ENCODE peak calls at places on chromosomes 5 and 9, in five cellular contexts. U is foreskin keratinocyte, O is breast epithelium, D is mesendoderm, T is A549. A is an unnamed sample. For H3K4me1, the result is how much of the 10 kb centered on the place peaks cover.

GRCh38 chr5:134844252-134844651 is 1.5 kb upstream of the C5orf24 start:
- DNase-seq in U (no peak), O (no peak), D (no peak), T (no peak), A (no peak)

GRCh38 chr5:8628521-8628920 is 759.6 kb downstream of the MTRR start:
- DNase-seq in U (peak), O (no peak), D (no peak), T (no peak), A (no peak)

GRCh38 chr5:176620333-176620981 is 9.9 kb downstream of the SNCB start:
- DNase-seq in U (no peak), O (no peak), D (peak), T (peak), A (no peak)

GRCh38 chr9:78620303-78620702 is 323.4 kb downstream of the PSAT1 start:
- DNase-seq in U (no peak), O (no peak), D (no peak), T (no peak), A (no peak)

GRCh38 chr5:177344891-177345290 is 6.6 kb downstream of the LMAN2 start:
- DNase-seq in U (no peak), O (no peak), D (no peak), T (no peak), A (no peak)

GRCh38 chr5:10457682-10458574 is 16.2 kb downstream of the ROPN1L start:
- DNase-seq in U (no peak), O (peak), D (peak), T (peak), A (no peak)

GRCh38 chr5:120464627-120465280 is 654 bp downstream of the PRR16 start:
- DNase-seq in U (no peak), O (no peak), D (peak), T (no peak), A (no peak)

GRCh38 chr9:94952553-94953373 is 226.3 kb downstream of the AOPEP start:
- DNase-seq in U (peak), O (no peak), D (no peak), T (no peak), A (no peak)

GRCh38 chr9:138115506-138115905 is 237.9 kb downstream of the CACNA1B start:
- DNase-seq in U (no peak), O (no peak), D (no peak), T (no peak), A (no peak)

GRCh38 chr9:104068546-104068945 is 25.6 kb upstream of the SMC2 start:
- DNase-seq in U (no peak), O (no peak), D (no peak), T (peak), A (no peak)

GRCh38 chr9:27499481-27499880 is 24.6 kb upstream of the IFNK start:
- DNase-seq in U (peak), O (no peak), D (peak), T (peak), A (no peak)

GRCh38 chr9:115015018-115015635 is 84.7 kb upstream of the TNFSF8 start:
- DNase-seq in U (no peak), O (no peak), D (peak), T (peak), A (no peak)

GRCh38 chr9:114348906-114349482 is 19.3 kb downstream of the ORM2 start:
- DNase-seq in U (peak), O (no peak), D (peak), T (peak), A (peak)

GRCh38 chr5:5891350-5891749 is 468.9 kb downstream of the ICE1 start:
- DNase-seq in U (peak), O (no peak), D (peak), T (no peak), A (no peak)

GRCh38 chr9:133323991-133324703 is 11.8 kb downstream of the SURF6 start:
- DNase-seq in U (no peak), O (no peak), D (no peak), T (no peak), A (no peak)

GRCh38 chr5:149639718-149640117 is 58.4 kb downstream of the ARHGEF37 start:
- DNase-seq in U (no peak), O (no peak), D (no peak), T (no peak), A (no peak)

GRCh38 chr5:116573617-116574431 is 799 bp downstream of the SEMA6A start:
- DNase-seq in U (no peak), O (no peak), D (peak), T (peak), A (no peak)

GRCh38 chr9:37574241-37574721 is 1.9 kb downstream of the FBXO10 start:
- DNase-seq in U (no peak), O (no peak), D (peak), T (no peak), A (no peak)

GRCh38 chr5:622359-622758 is 10.2 kb downstream of the CEP72 start:
- DNase-seq in U (no peak), O (peak), D (no peak), T (no peak), A (no peak)

GRCh38 chr5:59069438-59070079 is 486.7 kb downstream of the RAB3C start:
- DNase-seq in U (peak), O (no peak), D (peak), T (peak), A (no peak)

GRCh38 chr9:111994831-111995458 is 98.3 kb downstream of the UGCG start:
- DNase-seq in U (no peak), O (no peak), D (no peak), T (no peak), A (no peak)

GRCh38 chr9:72460342-72461312 is 60.8 kb upstream of the TMC1 start:
- DNase-seq in U (no peak), O (no peak), D (no peak), T (peak), A (no peak)

GRCh38 chr5:176817864-176818377 is 7.6 kb downstream of the UNC5A start:
- DNase-seq in U (no peak), O (no peak), D (peak), T (peak), A (no peak)

GRCh38 chr5:132898094-132898493 is 24.6 kb downstream of the LEAP2 start:
- DNase-seq in U (no peak), O (no peak), D (no peak), T (no peak), A (no peak)

GRCh38 chr9:127754099-127754760 is 19.1 kb upstream of the TOR2A start:
- DNase-seq in U (no peak), O (no peak), D (peak), T (peak), A (no peak)

GRCh38 chr9:123111977-123112869 is 78.8 kb downstream of the GPR21 start:
- DNase-seq in U (no peak), O (no peak), D (peak), T (no peak), A (no peak)

GRCh38 chr5:178293400-178293799 is 60.8 kb upstream of the PHYKPL start:
- DNase-seq in U (no peak), O (no peak), D (no peak), T (no peak), A (no peak)

GRCh38 chr5:40160435-40160834 is 519.3 kb upstream of the PTGER4 start:
- DNase-seq in U (no peak), O (no peak), D (no peak), T (no peak), A (no peak)

GRCh38 chr9:123696476-123696875 is 233.4 kb downstream of the DENND1A start:
- DNase-seq in U (no peak), O (no peak), D (no peak), T (no peak), A (no peak)

GRCh38 chr9:133948571-133949485 is 43.3 kb downstream of the VAV2 start:
- DNase-seq in U (no peak), O (no peak), D (no peak), T (no peak), A (no peak)

GRCh38 chr5:88680253-88681132 is 202.5 kb downstream of the MEF2C start:
- DNase-seq in U (no peak), O (no peak), D (peak), T (peak), A (peak)

GRCh38 chr9:13444696-13445095 is 165.2 kb upstream of the MPDZ start:
- DNase-seq in U (no peak), O (no peak), D (no peak), T (no peak), A (no peak)

GRCh38 chr9:108103294-108103693 is 613.7 kb upstream of the KLF4 start:
- DNase-seq in U (no peak), O (no peak), D (no peak), T (no peak), A (no peak)

GRCh38 chr9:90129446-90129845 is 513.2 kb downstream of the DIRAS2 start:
- DNase-seq in U (no peak), O (no peak), D (no peak), T (no peak), A (no peak)

GRCh38 chr5:38715671-38716070 is 130.1 kb upstream of the OSMR start:
- DNase-seq in U (no peak), O (no peak), D (peak), T (peak), A (no peak)

GRCh38 chr5:14816999-14817761 is 54.4 kb downstream of the ANKH start:
- DNase-seq in U (peak), O (no peak), D (no peak), T (no peak), A (no peak)

GRCh38 chr9:75229605-75230332 is 141.5 kb downstream of the OSTF1 start:
- DNase-seq in U (peak), O (peak), D (peak), T (peak), A (no peak)

GRCh38 chr9:34623386-34624235 is 3.3 kb upstream of the DCTN3 start:
- DNase-seq in U (no peak), O (no peak), D (no peak), T (no peak), A (no peak)

GRCh38 chr5:322942-323879 is 1.7 kb downstream of the AHRR start:
- DNase-seq in U (no peak), O (no peak), D (peak), T (no peak), A (no peak)

GRCh38 chr5:150670275-150670960 is 9.4 kb downstream of the MYOZ3 start:
- DNase-seq in U (no peak), O (no peak), D (peak), T (no peak), A (no peak)
- H3K4me1 ChIP-seq in U (under half), O (under half), D (under half), T (under half), A (under half)

DNA sequence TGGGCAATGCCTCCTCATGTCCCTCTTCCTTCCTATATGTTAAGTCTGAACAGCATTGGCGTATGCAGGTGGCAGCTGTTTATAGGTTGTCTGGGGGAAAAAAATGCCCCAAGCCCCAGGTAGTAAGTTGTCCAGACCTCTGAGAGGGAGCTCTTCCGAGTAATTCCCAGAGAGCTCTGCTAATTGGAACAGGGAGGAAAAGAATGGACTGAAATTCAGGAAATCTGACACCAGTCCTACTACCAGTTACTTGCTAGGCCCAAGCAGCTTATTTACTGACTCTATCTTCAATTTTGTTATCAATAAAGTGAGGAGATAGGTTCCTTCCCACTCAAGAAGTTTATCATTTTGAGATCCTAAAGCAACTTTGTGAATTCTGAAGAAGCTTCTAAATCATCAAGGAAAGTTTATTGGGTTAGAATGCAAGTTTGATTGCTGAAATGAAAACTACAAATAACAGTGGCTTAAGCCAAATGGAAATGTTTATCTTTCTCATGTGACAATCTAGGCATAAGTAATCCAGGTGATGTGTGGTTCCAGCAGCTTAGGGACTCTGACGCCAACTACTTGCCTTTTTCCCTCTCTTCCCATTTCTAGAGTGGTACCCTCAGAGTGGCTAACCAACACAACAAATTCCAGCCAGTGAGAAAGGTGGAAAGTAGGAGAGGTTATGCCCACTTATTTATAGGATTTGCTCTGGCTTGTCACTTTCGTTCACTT is 5.6 kb downstream of the STK32A start:
- DNase-seq in U (no peak), O (no peak), D (peak), T (no peak), A (no peak)
- H3K27ac ChIP-seq in U (no peak), O (no peak), D (no peak), T (no peak), A (no peak)

GRCh38 chr9:32385885-32386283 is 1.4 kb downstream of the ACO1 start:
- DNase-seq in U (no peak), O (no peak), D (no peak), T (no peak), A (no peak)
- H3K4me1 ChIP-seq in U (under half), O (under half), D (under half), T (under half), A (under half)

DNA sequence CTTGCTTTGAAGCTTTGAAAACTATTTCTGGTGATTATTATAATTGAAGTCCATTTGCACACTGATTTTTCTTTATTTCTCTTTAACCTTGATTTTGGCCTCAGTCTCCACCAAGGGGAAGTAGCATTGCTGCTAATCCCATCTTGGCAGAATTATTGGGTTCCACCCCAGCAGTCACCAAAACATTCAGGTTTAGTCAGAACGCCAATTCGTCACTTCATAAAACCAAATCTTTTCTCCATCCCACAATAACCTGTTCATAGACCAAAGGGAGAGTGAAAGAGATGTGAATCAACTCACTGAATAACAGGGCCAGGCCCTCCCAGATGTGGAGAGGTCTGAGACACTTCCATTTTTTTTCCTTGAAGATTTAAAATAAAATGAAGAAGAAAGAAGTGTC is 95.1 kb upstream of the VCAN start:
- DNase-seq in U (no peak), O (no peak), D (no peak), T (no peak), A (no peak)
- H3K27ac ChIP-seq in U (no peak), O (peak), D (no peak), T (no peak), A (no peak)